ENCODE peak calls at places on chromosomes 16 and 17, in seven cellular contexts. T, Q, W, V, S, C and K are unnamed samples.

GRCh38 chr17:33686171-33686570 is 393.1 kb upstream of the ASIC2 start:
- DNase-seq in W (no peak), C (no peak), V (no peak), Q (no peak), T (no peak), S (no peak), K (no peak)

GRCh38 chr16:58428621-58429557 is 36.6 kb downstream of the GINS3 start:
- DNase-seq in C (no peak), W (no peak), S (no peak), V (no peak), Q (no peak), T (no peak), K (no peak)

GRCh38 chr16:78571434-78571833 is 472.0 kb downstream of the WWOX start:
- DNase-seq in W (no peak), V (no peak), Q (no peak), C (no peak), S (no peak), T (no peak), K (no peak)

GRCh38 chr17:9334536-9335446 is 240.8 kb downstream of the STX8 start:
- DNase-seq in T (no peak), W (peak; percentile 17), V (no peak), S (no peak), C (no peak), Q (no peak), K (no peak)

GRCh38 chr17:57442401-57442823 is 186.1 kb downstream of the MSI2 start:
- DNase-seq in C (no peak), W (no peak), T (no peak), V (peak; percentile 49), S (no peak), Q (no peak), K (no peak)

GRCh38 chr17:13437966-13438779 is 163.6 kb downstream of the HS3ST3A1 start:
- DNase-seq in V (no peak), W (no peak), Q (peak; percentile 75), S (no peak), T (no peak), C (no peak), K (no peak)

GRCh38 chr17:4536259-4536741 is 18.9 kb downstream of the MYBBP1A start:
- DNase-seq in T (no peak), S (no peak), Q (no peak), V (no peak), W (no peak), C (peak; percentile 31), K (no peak)

GRCh38 chr17:61393550-61393903 is 6.1 kb upstream of the TBX2 start:
- DNase-seq in V (no peak), C (no peak), T (no peak), Q (no peak), S (no peak), W (peak; percentile 60), K (no peak)

GRCh38 chr17:58680038-58680369 is 11.8 kb downstream of the TEX14 start:
- DNase-seq in S (no peak), V (no peak), T (no peak), C (no peak), Q (no peak), W (no peak), K (no peak)

GRCh38 chr16:23567602-23568001 is 10.1 kb downstream of the UBFD1 start:
- DNase-seq in S (no peak), Q (no peak), V (no peak), C (no peak), W (no peak), T (no peak), K (no peak)

GRCh38 chr17:4074831-4075495 is 67.9 kb downstream of the ZZEF1 start:
- DNase-seq in V (peak; percentile 67), C (no peak), T (no peak), Q (peak; percentile 29), S (no peak), W (peak; percentile 61), K (no peak)

GRCh38 chr17:66580178-66580577 is 254.7 kb upstream of the CACNG5 start:
- DNase-seq in Q (peak; percentile 40), S (no peak), V (peak; percentile 40), T (no peak), W (no peak), C (peak; percentile 21), K (no peak)

GRCh38 chr17:64706224-64707076 is 44.3 kb upstream of the SMURF2 start:
- DNase-seq in S (no peak), T (no peak), W (peak; percentile 89), C (no peak), V (peak; percentile 18), Q (no peak), K (no peak)
- H3K4me3 ChIP-seq in S (peak overlapping the region; percentile 33), T (no peak overlapping the region), W (no peak overlapping the region), C (no peak overlapping the region), V (no peak overlapping the region), Q (no peak overlapping the region), K (no peak overlapping the region)

GRCh38 chr17:78884148-78884870 is 18.7 kb downstream of the CEP295NL start:
- DNase-seq in C (no peak), V (peak; percentile 19), S (no peak), Q (no peak), T (no peak), W (no peak), K (no peak)
- H3K4me3 ChIP-seq in C (peak overlapping the region; percentile 41), V (peak overlapping the region; percentile 40), S (peak overlapping the region; percentile 44), Q (peak overlapping the region; percentile 34), T (peak overlapping the region; percentile 24), W (no peak overlapping the region), K (no peak overlapping the region)

GRCh38 chr17:19646788-19647696 is 1.5 kb upstream of the ALDH3A2 start:
- DNase-seq in S (no peak), W (peak; percentile 30), V (peak; percentile 24), T (no peak), Q (no peak), C (no peak), K (no peak)
- H3K4me3 ChIP-seq in S (no peak overlapping the region), W (no peak overlapping the region), V (no peak overlapping the region), T (peak overlapping the region; percentile 61), Q (peak overlapping the region; percentile 63), C (peak overlapping the region; percentile 84), K (peak overlapping the region; percentile 96)

GRCh38 chr16:68263559-68264127 is 683 bp upstream of the SLC7A6 start:
- DNase-seq in T (no peak), V (no peak), W (no peak), Q (no peak), C (no peak), S (no peak), K (no peak)
- H3K4me3 ChIP-seq in T (peak overlapping the region; percentile 96), V (peak overlapping the region; percentile 89), W (peak overlapping the region; percentile 54), Q (peak overlapping the region; percentile 88), C (peak overlapping the region; percentile 97), S (peak overlapping the region; percentile 98), K (peak overlapping the region; percentile 83)

GRCh38 chr17:74519951-74520553 is 11.2 kb downstream of the CD300LB start:
- DNase-seq in C (no peak), Q (no peak), V (no peak), W (no peak), S (no peak), T (no peak), K (no peak)
- H3K4me3 ChIP-seq in C (no peak overlapping the region), Q (no peak overlapping the region), V (no peak overlapping the region), W (no peak overlapping the region), S (no peak overlapping the region), T (no peak overlapping the region), K (no peak overlapping the region)

GRCh38 chr17:27295945-27296344 is 2.0 kb downstream of the WSB1 start:
- DNase-seq in V (no peak), W (peak; percentile 17), T (no peak), Q (no peak), S (no peak), C (no peak), K (no peak)
- H3K4me3 ChIP-seq in V (peak overlapping the region; percentile 98), W (peak overlapping the region; percentile 98), T (peak overlapping the region; percentile 99), Q (peak overlapping the region; percentile 89), S (peak overlapping the region; percentile 98), C (peak overlapping the region; percentile 90), K (peak overlapping the region; percentile 100)

GRCh38 chr16:30656974-30657865 is 1.0 kb upstream of the FBRS start:
- DNase-seq in C (no peak), T (no peak), V (no peak), Q (no peak), S (no peak), W (no peak), K (no peak)
- H3K4me3 ChIP-seq in C (peak overlapping the region; percentile 93), T (peak overlapping the region; percentile 25), V (peak overlapping the region; percentile 55), Q (peak overlapping the region; percentile 46), S (peak overlapping the region; percentile 65), W (peak overlapping the region; percentile 51), K (peak overlapping the region; percentile 11)

DNA sequence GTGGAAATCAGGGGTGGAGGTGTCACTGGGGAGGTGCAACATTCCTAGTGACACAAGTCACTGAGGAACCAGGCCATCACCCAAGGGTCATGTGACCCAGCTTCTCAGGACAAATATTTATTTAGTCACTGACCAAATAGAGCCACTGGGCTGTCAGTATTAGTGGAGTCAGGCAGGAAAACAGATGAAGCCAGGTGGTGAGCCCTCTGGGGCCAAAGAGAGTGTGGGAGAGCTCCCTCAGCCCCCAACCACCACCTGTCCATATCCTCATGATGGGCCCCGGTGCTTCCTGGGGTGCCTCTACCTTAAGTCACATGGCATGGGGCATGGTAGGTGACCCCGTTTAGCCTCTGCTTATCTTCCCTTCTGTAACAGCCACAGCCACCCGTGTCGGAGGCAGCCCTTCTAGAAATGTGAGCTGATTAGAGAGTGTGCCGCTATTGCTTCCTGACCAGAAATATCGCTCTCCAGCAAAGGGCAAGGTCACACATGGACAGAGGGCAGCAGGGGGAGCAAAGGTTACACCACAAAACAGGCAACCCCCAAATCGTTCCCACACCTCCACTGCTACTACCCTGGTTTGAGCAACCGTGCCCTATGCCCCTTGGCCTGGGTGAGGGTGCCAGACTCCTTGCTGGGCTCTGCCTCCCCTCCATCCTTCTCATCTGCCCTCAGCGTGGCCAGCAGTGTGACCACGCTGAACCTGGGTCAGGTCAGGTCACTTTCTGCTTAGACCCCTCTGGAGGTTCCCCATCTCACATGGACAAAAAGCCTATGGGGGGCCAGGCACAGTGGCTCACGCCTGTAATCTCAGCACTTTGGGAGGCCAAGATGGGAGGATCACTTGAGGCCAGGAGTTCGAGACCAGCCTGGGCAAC is 8.6 kb upstream of the AKTIP start:
- DNase-seq in C (no peak), V (no peak), W (no peak), S (no peak), T (no peak), Q (no peak), K (no peak)
- H3K4me3 ChIP-seq in C (no peak overlapping the region), V (no peak overlapping the region), W (no peak overlapping the region), S (no peak overlapping the region), T (no peak overlapping the region), Q (no peak overlapping the region), K (no peak overlapping the region)

GRCh38 chr17:48358203-48358602 is 71.8 kb downstream of the SKAP1 start:
- DNase-seq in Q (no peak), C (no peak), V (no peak), W (no peak), S (no peak), T (no peak), K (no peak)
- H3K4me3 ChIP-seq in Q (no peak overlapping the region), C (no peak overlapping the region), V (no peak overlapping the region), W (no peak overlapping the region), S (no peak overlapping the region), T (no peak overlapping the region), K (no peak overlapping the region)

GRCh38 chr17:60135951-60136666 is 13.7 kb upstream of the CA4 start:
- DNase-seq in W (no peak), Q (no peak), T (no peak), S (no peak), V (no peak), C (no peak), K (no peak)
- H3K4me3 ChIP-seq in W (peak overlapping the region; percentile 74), Q (peak overlapping the region; percentile 87), T (no peak overlapping the region), S (peak overlapping the region; percentile 90), V (peak overlapping the region; percentile 81), C (peak overlapping the region; percentile 86), K (peak overlapping the region; percentile 65)